ENCODE peak calls at places on chromosomes 1 and 21, in five cellular contexts. One of them, this sample, is unnamed.

GRCh38 chr1:205870236-205870635 is 20.3 kb upstream of the PM20D1 start:
- DNase-seq in B cell: no peak
- DNase-seq in epithelial cell of esophagus: no peak
- DNase-seq in cardiac fibroblast: no peak
- DNase-seq in AG09319: no peak
- DNase-seq in this sample: no peak

GRCh38 chr1:119742193-119742592 is 26.5 kb downstream of the HMGCS2 start:
- DNase-seq in AG09319: no peak
- DNase-seq in B cell: no peak
- DNase-seq in cardiac fibroblast: peak
- DNase-seq in epithelial cell of esophagus: peak
- DNase-seq in this sample: no peak

GRCh38 chr21:44931501-44932365 is 8.1 kb upstream of the SLX9 start:
- DNase-seq in AG09319: no peak
- DNase-seq in epithelial cell of esophagus: no peak
- DNase-seq in cardiac fibroblast: no peak
- DNase-seq in B cell: no peak
- DNase-seq in this sample: no peak

GRCh38 chr1:111802984-111803383 is 47.3 kb downstream of the DDX20 start:
- DNase-seq in cardiac fibroblast: no peak
- DNase-seq in epithelial cell of esophagus: no peak
- DNase-seq in B cell: no peak
- DNase-seq in AG09319: no peak
- DNase-seq in this sample: no peak

GRCh38 chr1:53631622-53632310 is 107.2 kb downstream of the GLIS1 start:
- DNase-seq in epithelial cell of esophagus: peak
- DNase-seq in B cell: no peak
- DNase-seq in cardiac fibroblast: no peak
- DNase-seq in AG09319: no peak
- DNase-seq in this sample: no peak

GRCh38 chr21:33374080-33374873 is 28.9 kb upstream of the IFNGR2 start:
- DNase-seq in B cell: peak
- DNase-seq in cardiac fibroblast: peak
- DNase-seq in AG09319: no peak
- DNase-seq in epithelial cell of esophagus: peak
- DNase-seq in this sample: peak

GRCh38 chr1:235984041-235984820 is 80.7 kb downstream of the NID1 start:
- DNase-seq in AG09319: peak
- DNase-seq in B cell: no peak
- DNase-seq in cardiac fibroblast: peak
- DNase-seq in epithelial cell of esophagus: peak
- DNase-seq in this sample: no peak

GRCh38 chr1:26403656-26404055 is 7.0 kb upstream of the LIN28A start:
- DNase-seq in cardiac fibroblast: no peak
- DNase-seq in B cell: no peak
- DNase-seq in AG09319: no peak
- DNase-seq in epithelial cell of esophagus: no peak
- DNase-seq in this sample: no peak

GRCh38 chr1:34163792-34164509 is 1.1 kb downstream of the CSMD2 start:
- DNase-seq in cardiac fibroblast: no peak
- DNase-seq in epithelial cell of esophagus: no peak
- DNase-seq in B cell: no peak
- DNase-seq in AG09319: no peak
- DNase-seq in this sample: no peak

GRCh38 chr1:186828612-186829542 is at the start of gene PLA2G4A:
- DNase-seq in B cell: no peak
- DNase-seq in AG09319: peak
- DNase-seq in epithelial cell of esophagus: peak
- DNase-seq in cardiac fibroblast: peak
- DNase-seq in this sample: peak

GRCh38 chr1:183267646-183268431 is 81.8 kb downstream of the LAMC2 start:
- DNase-seq in epithelial cell of esophagus: peak
- DNase-seq in cardiac fibroblast: peak
- DNase-seq in B cell: no peak
- DNase-seq in AG09319: peak
- DNase-seq in this sample: no peak

GRCh38 chr1:84373446-84374141 is 24.7 kb upstream of the DNASE2B start:
- DNase-seq in epithelial cell of esophagus: no peak
- DNase-seq in AG09319: no peak
- DNase-seq in B cell: no peak
- DNase-seq in cardiac fibroblast: no peak
- DNase-seq in this sample: no peak

GRCh38 chr1:153532161-153532560 is 3.6 kb downstream of the S100A6 start:
- DNase-seq in epithelial cell of esophagus: no peak
- DNase-seq in B cell: no peak
- DNase-seq in AG09319: no peak
- DNase-seq in cardiac fibroblast: no peak
- DNase-seq in this sample: no peak

GRCh38 chr1:209030454-209031167 is 552.9 kb upstream of the CAMK1G start:
- DNase-seq in B cell: no peak
- DNase-seq in AG09319: no peak
- DNase-seq in epithelial cell of esophagus: no peak
- DNase-seq in cardiac fibroblast: no peak
- DNase-seq in this sample: no peak

GRCh38 chr1:199956005-199956404 is 71.5 kb upstream of the NR5A2 start:
- DNase-seq in epithelial cell of esophagus: no peak
- DNase-seq in B cell: no peak
- DNase-seq in cardiac fibroblast: no peak
- DNase-seq in AG09319: no peak
- DNase-seq in this sample: no peak
- TF ChIP-seq CTCF in epithelial cell of esophagus: no peak
- TF ChIP-seq CTCF in B cell: no peak
- TF ChIP-seq CTCF in cardiac fibroblast: no peak
- TF ChIP-seq CTCF in AG09319: no peak
- TF ChIP-seq CTCF in this sample: no peak

GRCh38 chr1:157671895-157672294 is 28.7 kb downstream of the FCRL3 start:
- DNase-seq in B cell: no peak
- DNase-seq in AG09319: no peak
- DNase-seq in epithelial cell of esophagus: peak
- DNase-seq in cardiac fibroblast: no peak
- DNase-seq in this sample: no peak
- TF ChIP-seq CTCF in B cell: no peak
- TF ChIP-seq CTCF in AG09319: no peak
- TF ChIP-seq CTCF in epithelial cell of esophagus: no peak
- TF ChIP-seq CTCF in cardiac fibroblast: no peak
- TF ChIP-seq CTCF in this sample: no peak

DNA sequence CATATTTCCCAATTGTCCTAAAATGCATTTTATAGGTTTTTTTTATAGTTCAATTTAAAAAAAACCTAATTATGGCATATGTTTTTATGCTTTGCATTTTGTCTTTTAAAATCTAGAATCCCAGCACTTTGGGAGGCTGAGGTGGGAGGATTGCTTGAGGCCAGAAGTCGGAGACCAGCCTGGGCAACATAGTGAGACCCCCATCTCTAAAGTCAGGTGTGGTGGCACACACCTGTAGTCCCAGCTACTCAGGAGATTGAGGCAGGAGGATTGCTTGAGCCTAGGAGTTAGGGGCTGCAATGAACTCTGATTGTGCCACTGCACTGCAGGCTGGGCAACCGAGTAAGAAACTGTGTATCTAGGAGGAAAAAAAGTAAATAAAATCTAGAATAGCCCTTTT is 137.2 kb upstream of the POU3F1 start:
- DNase-seq in epithelial cell of esophagus: no peak
- DNase-seq in AG09319: no peak
- DNase-seq in cardiac fibroblast: no peak
- DNase-seq in B cell: no peak
- DNase-seq in this sample: no peak
- TF ChIP-seq CTCF in epithelial cell of esophagus: no peak
- TF ChIP-seq CTCF in AG09319: no peak
- TF ChIP-seq CTCF in cardiac fibroblast: no peak
- TF ChIP-seq CTCF in B cell: no peak
- TF ChIP-seq CTCF in this sample: no peak

GRCh38 chr1:239819756-239820155 is 271.9 kb upstream of the FMN2 start:
- DNase-seq in B cell: no peak
- DNase-seq in cardiac fibroblast: no peak
- DNase-seq in epithelial cell of esophagus: no peak
- DNase-seq in AG09319: no peak
- DNase-seq in this sample: no peak

GRCh38 chr1:239816090-239816812 is 275.4 kb upstream of the FMN2 start:
- DNase-seq in B cell: no peak
- DNase-seq in cardiac fibroblast: peak
- DNase-seq in AG09319: peak
- DNase-seq in epithelial cell of esophagus: peak
- DNase-seq in this sample: peak

GRCh38 chr1:239815074-239815473 is 276.6 kb upstream of the FMN2 start:
- DNase-seq in cardiac fibroblast: no peak
- DNase-seq in B cell: no peak
- DNase-seq in AG09319: no peak
- DNase-seq in epithelial cell of esophagus: no peak
- DNase-seq in this sample: no peak

GRCh38 chr1:239817801-239818200 is 273.9 kb upstream of the FMN2 start:
- DNase-seq in B cell: no peak
- DNase-seq in cardiac fibroblast: no peak
- DNase-seq in AG09319: no peak
- DNase-seq in epithelial cell of esophagus: no peak
- DNase-seq in this sample: no peak

DNA sequence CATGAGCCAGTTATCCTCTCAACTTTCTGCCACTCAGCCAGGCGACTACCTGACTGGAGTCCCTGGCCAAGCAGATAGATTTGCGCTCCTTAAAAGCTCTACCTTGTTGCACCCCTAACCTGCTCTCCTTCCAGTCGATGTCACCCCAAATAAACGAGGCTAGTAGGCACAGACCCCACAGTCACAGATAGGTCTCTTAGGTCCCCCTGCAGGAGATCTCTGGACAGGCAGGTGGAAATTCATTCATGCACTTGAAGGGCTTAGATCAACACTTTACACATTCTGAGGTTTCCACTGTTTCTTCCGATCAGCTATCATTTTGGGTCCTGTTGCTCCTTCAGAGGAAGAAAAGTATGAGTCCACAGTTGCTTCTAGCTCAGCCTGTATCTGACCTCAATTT is 272.6 kb upstream of the FMN2 start:
- DNase-seq in AG09319: no peak
- DNase-seq in B cell: no peak
- DNase-seq in epithelial cell of esophagus: no peak
- DNase-seq in cardiac fibroblast: no peak
- DNase-seq in this sample: no peak
- TF ChIP-seq CTCF in AG09319: no peak
- TF ChIP-seq CTCF in B cell: no peak
- TF ChIP-seq CTCF in epithelial cell of esophagus: no peak
- TF ChIP-seq CTCF in cardiac fibroblast: no peak
- TF ChIP-seq CTCF in this sample: no peak

GRCh38 chr1:107277022-107277421 is 136.2 kb downstream of the NTNG1 start:
- DNase-seq in AG09319: peak
- DNase-seq in cardiac fibroblast: peak
- DNase-seq in B cell: no peak
- DNase-seq in epithelial cell of esophagus: peak
- DNase-seq in this sample: no peak
- TF ChIP-seq CTCF in AG09319: peak
- TF ChIP-seq CTCF in cardiac fibroblast: no peak
- TF ChIP-seq CTCF in B cell: peak
- TF ChIP-seq CTCF in epithelial cell of esophagus: peak
- TF ChIP-seq CTCF in this sample: no peak

GRCh38 chr1:240991230-240991629 is 365.8 kb downstream of the RGS7 start:
- DNase-seq in B cell: no peak
- DNase-seq in cardiac fibroblast: no peak
- DNase-seq in epithelial cell of esophagus: no peak
- DNase-seq in AG09319: no peak
- DNase-seq in this sample: no peak
- TF ChIP-seq CTCF in B cell: no peak
- TF ChIP-seq CTCF in cardiac fibroblast: no peak
- TF ChIP-seq CTCF in epithelial cell of esophagus: no peak
- TF ChIP-seq CTCF in AG09319: no peak
- TF ChIP-seq CTCF in this sample: no peak

GRCh38 chr1:939511-940107 is 15.9 kb downstream of the SAMD11 start:
- DNase-seq in AG09319: no peak
- DNase-seq in cardiac fibroblast: no peak
- DNase-seq in B cell: no peak
- DNase-seq in epithelial cell of esophagus: no peak
- DNase-seq in this sample: no peak

GRCh38 chr1:937521-937920 is 13.8 kb downstream of the SAMD11 start:
- DNase-seq in B cell: no peak
- DNase-seq in epithelial cell of esophagus: no peak
- DNase-seq in AG09319: no peak
- DNase-seq in cardiac fibroblast: no peak
- DNase-seq in this sample: no peak

GRCh38 chr1:938711-939504 is 15.2 kb downstream of the SAMD11 start:
- DNase-seq in B cell: no peak
- DNase-seq in AG09319: no peak
- DNase-seq in cardiac fibroblast: no peak
- DNase-seq in epithelial cell of esophagus: no peak
- DNase-seq in this sample: no peak

GRCh38 chr1:936865-937264 is 13.1 kb downstream of the SAMD11 start:
- DNase-seq in epithelial cell of esophagus: no peak
- DNase-seq in B cell: no peak
- DNase-seq in cardiac fibroblast: no peak
- DNase-seq in AG09319: no peak
- DNase-seq in this sample: no peak

DNA sequence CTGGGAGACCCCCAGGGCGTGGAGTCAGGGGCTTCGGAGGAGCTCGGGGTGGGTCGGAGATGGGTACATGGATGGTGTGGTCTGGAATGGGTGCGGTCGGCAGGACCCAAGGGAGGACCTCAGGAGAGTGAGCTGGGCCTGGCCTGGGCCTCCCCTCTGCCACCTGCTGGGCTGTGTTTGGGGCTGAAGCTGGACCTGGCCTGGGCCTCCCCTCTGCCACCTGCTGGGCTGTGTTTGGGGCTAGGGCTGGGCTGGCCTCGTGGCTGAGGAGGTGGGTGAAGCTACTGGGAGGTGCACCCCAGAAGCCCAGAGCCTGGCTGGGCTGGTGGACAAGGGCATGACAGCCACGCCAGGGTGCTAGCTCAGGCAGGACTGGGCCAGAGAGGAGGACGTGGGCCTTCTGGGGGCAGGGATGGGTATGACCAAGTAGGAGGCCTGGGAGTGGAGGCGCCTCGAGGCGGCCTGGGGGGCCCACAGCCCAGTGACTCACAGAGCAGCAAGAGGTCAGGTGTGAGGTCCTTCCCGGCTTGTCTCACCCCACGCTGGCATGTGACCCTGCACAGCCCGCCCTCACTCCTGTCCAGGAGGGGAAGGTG is 14.5 kb downstream of the SAMD11 start:
- DNase-seq in AG09319: no peak
- DNase-seq in epithelial cell of esophagus: peak
- DNase-seq in B cell: no peak
- DNase-seq in cardiac fibroblast: no peak
- DNase-seq in this sample: no peak
- TF ChIP-seq CTCF in AG09319: peak
- TF ChIP-seq CTCF in epithelial cell of esophagus: peak
- TF ChIP-seq CTCF in B cell: no peak
- TF ChIP-seq CTCF in cardiac fibroblast: peak
- TF ChIP-seq CTCF in this sample: peak